ENCODE peak calls at places on chromosomes 12 and 14, in five cellular contexts. M, V, E, F and X are unnamed samples.

GRCh38 chr12:6067152-6067916 is 57.1 kb downstream of the VWF start:
- DNase-seq in V (no peak), M (no peak), E (peak), F (no peak), X (peak)

GRCh38 chr12:30999011-30999410 is 72.5 kb downstream of the TSPAN11 start:
- DNase-seq in E (no peak), V (no peak), M (no peak), F (no peak), X (no peak)

GRCh38 chr12:89949457-89950195 is 241.0 kb upstream of the ATP2B1 start:
- DNase-seq in M (peak), F (no peak), V (peak), E (peak), X (no peak)

GRCh38 chr12:53336137-53336785 is at the start of gene SP7:
- DNase-seq in E (no peak), F (no peak), V (no peak), M (no peak), X (no peak)

GRCh38 chr14:67971627-67972625 is 152.3 kb downstream of the RAD51B start:
- DNase-seq in E (no peak), F (no peak), V (no peak), M (no peak), X (peak)

GRCh38 chr12:55829967-55830600 is 697 bp upstream of the DNAJC14 start:
- DNase-seq in E (no peak), V (peak), F (peak), M (peak), X (peak)

GRCh38 chr12:57368349-57369095 is 62.3 kb downstream of the R3HDM2 start:
- DNase-seq in V (no peak), E (peak), M (no peak), F (no peak), X (no peak)

GRCh38 chr12:30796891-30797371 is 42.2 kb upstream of the CAPRIN2 start:
- DNase-seq in E (peak), F (peak), V (peak), M (no peak), X (no peak)

GRCh38 chr14:82689948-82690347 is 1156.3 kb upstream of the SEL1L start:
- DNase-seq in M (no peak), E (no peak), V (no peak), F (no peak), X (no peak)